ENCODE peak calls at places on chromosomes 3 and 15, in six cellular contexts. C, H, P, Y, Z and F are unnamed samples. For H3K9me2 and H3K4me1, the result is how much of the 10 kb centered on the place peaks cover.

GRCh38 chr3:140599496-140599895 is 78.4 kb upstream of the TRIM42 start:
- DNase-seq in P (no peak), C (no peak), Y (no peak), H (no peak), Z (peak), F (no peak)

GRCh38 chr15:56758770-56759449 is 25.6 kb upstream of the ZNF280D start:
- DNase-seq in Z (peak), Y (no peak), H (no peak), C (peak), P (no peak), F (no peak)

GRCh38 chr15:98155356-98155755 is 194.9 kb downstream of the ARRDC4 start:
- DNase-seq in Z (no peak), C (peak), H (no peak), P (no peak), Y (no peak), F (no peak)

GRCh38 chr3:71926242-71926560 is 141.3 kb upstream of the PROK2 start:
- DNase-seq in P (peak), C (peak), H (peak), Z (peak), Y (peak), F (peak)

GRCh38 chr15:83905874-83906273 is 252.0 kb downstream of the ADAMTSL3 start:
- DNase-seq in H (no peak), C (no peak), P (no peak), Z (no peak), Y (no peak), F (no peak)

GRCh38 chr3:174358252-174358651 is 500.9 kb upstream of the NAALADL2 start:
- DNase-seq in C (no peak), Y (no peak), Z (peak), P (no peak), H (no peak), F (no peak)

GRCh38 chr3:42846682-42847522 is 28.8 kb downstream of the CYP8B1 start:
- DNase-seq in P (no peak), C (no peak), Z (no peak), Y (no peak), H (no peak), F (no peak)

GRCh38 chr3:125150525-125151436 is 61.8 kb downstream of the SLC12A8 start:
- DNase-seq in Z (peak), Y (peak), C (peak), P (peak), H (peak), F (peak)

GRCh38 chr15:35886765-35887164 is 340.8 kb upstream of the DPH6 start:
- DNase-seq in C (peak), P (no peak), Y (peak), Z (peak), H (no peak), F (no peak)

GRCh38 chr15:35992791-35993190 is 446.8 kb upstream of the DPH6 start:
- DNase-seq in Y (no peak), Z (no peak), H (no peak), C (no peak), P (no peak), F (no peak)

GRCh38 chr15:67968564-67969440 is 85.3 kb upstream of the PIAS1 start:
- DNase-seq in C (no peak), Y (no peak), Z (no peak), P (no peak), H (no peak), F (no peak)

GRCh38 chr3:132255041-132255745 is 62.0 kb upstream of the ACP3 start:
- DNase-seq in H (no peak), Y (no peak), C (peak), P (no peak), Z (peak), F (no peak)

GRCh38 chr15:55742927-55743614 is at the start of gene PRTG:
- DNase-seq in Z (peak), P (no peak), H (no peak), C (peak), Y (peak), F (no peak)

GRCh38 chr15:80730931-80731330 is 35.8 kb downstream of the ABHD17C start:
- DNase-seq in Z (no peak), H (no peak), P (no peak), C (no peak), Y (no peak), F (no peak)

GRCh38 chr3:114362815-114363214 is 69.0 kb downstream of the TIGIT start:
- DNase-seq in H (peak), C (peak), Y (peak), Z (peak), P (peak), F (peak)

GRCh38 chr3:196458063-196458462 is 25.8 kb upstream of the UBXN7 start:
- DNase-seq in Y (no peak), Z (no peak), P (no peak), C (no peak), H (no peak), F (no peak)

GRCh38 chr3:119883461-119884160 is 101.7 kb downstream of the NR1I2 start:
- DNase-seq in C (no peak), Z (no peak), P (no peak), Y (no peak), H (no peak), F (no peak)

GRCh38 chr15:38130739-38131498 is 121.7 kb upstream of the SPRED1 start:
- DNase-seq in Y (peak), C (peak), H (peak), P (no peak), Z (peak), F (peak)

GRCh38 chr3:144229237-144229830 is 257.7 kb downstream of the DIPK2A start:
- DNase-seq in Y (no peak), Z (peak), H (no peak), P (no peak), C (no peak), F (no peak)

DNA sequence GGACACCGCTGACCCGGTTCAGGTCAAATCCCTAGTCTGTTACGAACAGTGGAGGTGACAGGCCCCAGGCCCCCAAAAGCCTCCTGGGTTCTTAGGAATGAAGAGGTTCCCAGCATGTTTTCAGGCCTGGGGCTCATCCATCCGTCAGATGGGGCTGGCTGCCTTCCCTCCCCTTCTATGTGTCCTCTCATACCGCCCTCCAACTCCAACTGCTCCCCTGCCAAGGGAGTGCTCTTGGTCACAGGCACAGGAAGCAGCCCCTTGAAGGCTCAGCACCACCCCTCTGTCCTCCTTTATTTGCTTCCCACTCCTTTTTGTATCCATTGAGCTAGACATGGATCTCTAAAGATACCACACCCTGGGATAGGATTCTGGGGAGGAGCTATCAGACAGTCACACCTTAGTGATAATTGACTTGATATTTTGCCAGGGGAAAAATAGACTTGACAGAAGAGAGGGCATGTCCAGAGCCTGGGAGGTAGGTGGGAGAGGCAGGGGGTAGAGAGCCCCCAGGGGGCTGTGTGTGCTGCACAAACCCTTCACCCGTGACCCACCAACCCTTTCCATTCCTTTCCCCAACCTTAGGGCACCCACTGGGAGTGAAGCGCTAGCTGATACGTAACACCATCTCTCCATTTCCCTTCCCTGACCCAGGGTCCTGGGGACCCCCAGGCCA is 10.7 kb upstream of the CSPG4 start:
- DNase-seq in P (no peak), Y (peak), Z (no peak), C (peak), H (no peak), F (no peak)
- H3K9ac ChIP-seq in P (no peak), Y (peak), Z (no peak), C (peak), H (no peak), F (no peak)

GRCh38 chr3:41164776-41165175 is 34.5 kb upstream of the CTNNB1 start:
- DNase-seq in Y (no peak), Z (no peak), P (no peak), H (no peak), C (no peak), F (no peak)

GRCh38 chr3:41162981-41163380 is 36.3 kb upstream of the CTNNB1 start:
- DNase-seq in H (no peak), P (no peak), C (no peak), Y (no peak), Z (no peak), F (no peak)

GRCh38 chr3:41159581-41160189 is 39.6 kb upstream of the CTNNB1 start:
- DNase-seq in Y (no peak), Z (peak), P (peak), H (no peak), C (no peak), F (no peak)

GRCh38 chr3:41162541-41162940 is 36.8 kb upstream of the CTNNB1 start:
- DNase-seq in Z (no peak), C (no peak), Y (no peak), H (no peak), P (no peak), F (no peak)

DNA sequence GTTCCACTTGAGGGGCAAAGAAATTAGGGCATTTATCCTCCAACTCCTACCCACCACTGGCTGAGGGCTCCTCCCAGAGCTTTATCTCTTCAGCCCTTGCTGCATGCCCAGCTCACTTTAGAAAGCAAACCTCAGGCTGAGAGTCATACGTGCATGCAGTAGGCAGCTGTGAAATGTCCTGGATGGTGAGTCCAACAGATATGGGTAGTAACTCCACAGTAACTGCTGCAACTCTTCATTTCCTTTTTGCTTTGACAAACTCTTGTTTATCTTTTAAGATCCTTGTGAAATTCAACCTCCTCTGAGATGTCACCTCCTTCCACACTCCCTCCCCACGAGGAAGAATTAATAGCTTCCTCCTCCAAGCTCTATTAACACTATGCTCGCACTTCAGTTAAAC is 35.9 kb upstream of the CTNNB1 start:
- DNase-seq in Z (no peak), C (no peak), H (no peak), Y (no peak), P (no peak), F (no peak)
- H3K9me2 ChIP-seq in Z (under half), C (under half), H (under half), Y (under half), P (under half), F (under half)

GRCh38 chr3:133573629-133574194 is at the start of gene CDV3:
- DNase-seq in Z (no peak), H (no peak), P (no peak), C (no peak), Y (peak), F (no peak)
- H3K4me1 ChIP-seq in Z (half or more), H (under half), P (half or more), C (half or more), Y (under half), F (half or more)

GRCh38 chr3:183444748-183445147 is 16.3 kb upstream of the MCF2L2 start:
- DNase-seq in C (no peak), H (no peak), Y (no peak), P (no peak), Z (no peak), F (no peak)

GRCh38 chr3:183447206-183448001 is 19.0 kb upstream of the MCF2L2 start:
- DNase-seq in Z (peak), H (peak), C (peak), P (peak), Y (peak), F (peak)

GRCh38 chr3:183448369-183449128 is 20.1 kb upstream of the MCF2L2 start:
- DNase-seq in Y (no peak), C (no peak), P (no peak), H (no peak), Z (no peak), F (peak)

GRCh38 chr3:183449391-183449790 is 21.0 kb upstream of the MCF2L2 start:
- DNase-seq in H (no peak), Y (peak), C (peak), P (no peak), Z (no peak), F (peak)

GRCh38 chr3:183446838-183447205 is 18.4 kb upstream of the MCF2L2 start:
- DNase-seq in Z (no peak), P (no peak), C (no peak), H (no peak), Y (no peak), F (no peak)
- H3K9ac ChIP-seq in Z (peak), P (peak), C (peak), H (peak), Y (peak), F (peak)

GRCh38 chr3:16788440-16789057 is 96.2 kb upstream of the PLCL2 start:
- DNase-seq in Z (no peak), H (no peak), P (no peak), Y (no peak), C (no peak), F (no peak)
- H3K9me2 ChIP-seq in Z (under half), H (under half), P (under half), Y (under half), C (under half), F (under half)

GRCh38 chr3:56780935-56781334 is 20.8 kb downstream of the ARHGEF3 start:
- DNase-seq in Y (no peak), P (no peak), H (no peak), Z (no peak), C (no peak), F (no peak)

GRCh38 chr3:56783644-56784451 is 17.9 kb downstream of the ARHGEF3 start:
- DNase-seq in Z (peak), C (peak), Y (no peak), H (peak), P (no peak), F (peak)

GRCh38 chr3:56782215-56782614 is 19.5 kb downstream of the ARHGEF3 start:
- DNase-seq in Y (no peak), H (no peak), Z (no peak), P (no peak), C (no peak), F (no peak)

GRCh38 chr3:56782900-56783299 is 18.8 kb downstream of the ARHGEF3 start:
- DNase-seq in Z (no peak), C (no peak), H (no peak), Y (no peak), P (no peak), F (no peak)

GRCh38 chr3:56781762-56782161 is 20.0 kb downstream of the ARHGEF3 start:
- DNase-seq in P (no peak), Z (no peak), H (no peak), C (no peak), Y (no peak), F (no peak)
- H3K4me1 ChIP-seq in P (under half), Z (under half), H (under half), C (under half), Y (under half), F (under half)

GRCh38 chr3:62109534-62109933 is 263.8 kb downstream of the FEZF2 start:
- DNase-seq in H (no peak), Y (no peak), P (no peak), C (peak), Z (no peak), F (no peak)
- H3K9ac ChIP-seq in H (no peak), Y (no peak), P (no peak), C (no peak), Z (no peak), F (no peak)